ENCODE peak calls at places on chromosomes 3 and 15, in four cellular contexts. M, V, I and J are unnamed samples.

GRCh38 chr15:57298843-57299550 is 77.3 kb upstream of the CGNL1 start:
- DNase-seq in M (no peak), V (no peak), I (no peak), J (no peak)

GRCh38 chr3:125634346-125634964 is 39.2 kb upstream of the OSBPL11 start:
- DNase-seq in M (no peak), V (no peak), I (no peak), J (no peak)

GRCh38 chr15:51089699-51090098 is 5.0 kb downstream of the TNFAIP8L3 start:
- DNase-seq in M (no peak), V (no peak), I (no peak), J (no peak)

GRCh38 chr3:31831526-31832034 is 149.5 kb downstream of the OSBPL10 start:
- DNase-seq in M (no peak), V (no peak), I (no peak), J (no peak)

GRCh38 chr3:107198522-107199271 is 178.5 kb upstream of the CCDC54 start:
- DNase-seq in M (no peak), V (peak; percentile 51), I (peak; percentile 36), J (no peak)

GRCh38 chr3:110810356-110810755 is 261.3 kb upstream of the NECTIN3 start:
- DNase-seq in M (no peak), V (no peak), I (peak; percentile 38), J (no peak)

GRCh38 chr3:23276913-23277658 is 74.0 kb downstream of the UBE2E2 start:
- DNase-seq in M (no peak), V (no peak), I (no peak), J (no peak)

GRCh38 chr3:146342971-146343370 is 92.1 kb upstream of the PLSCR4 start:
- DNase-seq in M (no peak), V (no peak), I (peak; percentile 41), J (no peak)

GRCh38 chr3:12149029-12149428 is 9.7 kb downstream of the TIMP4 start:
- DNase-seq in M (no peak), V (no peak), I (no peak), J (no peak)

GRCh38 chr3:160395297-160395696 is 3.7 kb downstream of the IFT80 start:
- DNase-seq in M (no peak), V (no peak), I (peak; percentile 90), J (no peak)

GRCh38 chr3:50738252-50738598 is 63.5 kb downstream of the DOCK3 start:
- DNase-seq in M (no peak), V (no peak), I (no peak), J (no peak)

GRCh38 chr3:39414421-39414907 is 7.9 kb downstream of the RPSA start:
- DNase-seq in M (no peak), V (no peak), I (no peak), J (no peak)

GRCh38 chr15:87816811-87817210 is 439.7 kb downstream of the NTRK3 start:
- DNase-seq in M (no peak), V (no peak), I (peak; percentile 88), J (no peak)

GRCh38 chr15:44712108-44713005 is 1.0 kb downstream of the B2M start:
- DNase-seq in M (peak; percentile 82), V (peak; percentile 45), I (peak; percentile 90), J (peak; percentile 35)

GRCh38 chr3:174132421-174133042 is 726.6 kb upstream of the NAALADL2 start:
- DNase-seq in M (no peak), V (no peak), I (no peak), J (no peak)

GRCh38 chr15:40939909-40940801 is 11.0 kb downstream of the DLL4 start:
- DNase-seq in M (no peak), V (peak; percentile 49), I (no peak), J (peak; percentile 14)

GRCh38 chr3:21912656-21913055 is 161.6 kb upstream of the ZNF385D start:
- DNase-seq in M (no peak), V (no peak), I (peak; percentile 74), J (no peak)

GRCh38 chr3:69354948-69355347 is 30.9 kb downstream of the FRMD4B start:
- DNase-seq in M (no peak), V (no peak), I (no peak), J (no peak)

GRCh38 chr3:101384426-101384825 is 64.1 kb upstream of the IMPG2 start:
- DNase-seq in M (no peak), V (no peak), I (no peak), J (no peak)

GRCh38 chr3:155517907-155518306 is 224.4 kb upstream of the STRIT1 start:
- DNase-seq in M (no peak), V (no peak), I (no peak), J (no peak)

GRCh38 chr15:32959077-32959476 is 235.4 kb downstream of the FMN1 start:
- DNase-seq in M (no peak), V (no peak), I (peak; percentile 46), J (no peak)

GRCh38 chr3:51985971-51986947 is 2.9 kb downstream of the ACY1 start:
- DNase-seq in M (no peak), V (no peak), I (no peak), J (no peak)

GRCh38 chr3:179868715-179869114 is 168.0 kb downstream of the PEX5L start:
- DNase-seq in M (no peak), V (no peak), I (no peak), J (no peak)

GRCh38 chr3:119649764-119650163 is 10.6 kb downstream of the POPDC2 start:
- DNase-seq in M (no peak), V (no peak), I (peak; percentile 56), J (no peak)

GRCh38 chr3:52774901-52775864 is 2.2 kb upstream of the ITIH1 start:
- DNase-seq in M (no peak), V (no peak), I (no peak), J (no peak)

GRCh38 chr3:81666502-81667121 is 94.8 kb downstream of the GBE1 start:
- DNase-seq in M (no peak), V (no peak), I (peak; percentile 34), J (no peak)